ENCODE peak calls at places on chromosomes 1 and 21, in eight cellular contexts. T, E, S, G, O, Z, V and C are unnamed samples.
A peak's percentile ranks its signal among the peaks of the same experiment; 100 is the strongest.

GRCh38 chr1:56803561-56804156 is 15.5 kb downstream of the FYB2 start:
- DNase-seq in T (no peak), E (no peak), S (peak; percentile 37), G (peak; percentile 45), O (no peak), Z (peak; percentile 15), V (peak; percentile 10), C (no peak)

GRCh38 chr1:51517361-51518032 is 1.6 kb downstream of the EPS15 start:
- DNase-seq in T (no peak), E (no peak), S (peak; percentile 35), G (peak; percentile 41), O (peak; percentile 48), Z (no peak), V (peak; percentile 11), C (no peak)

GRCh38 chr1:167057297-167057688 is 32.9 kb downstream of the GPA33 start:
- DNase-seq in T (no peak), E (no peak), S (peak; percentile 29), G (peak; percentile 35), O (peak; percentile 64), Z (peak; percentile 27), V (peak; percentile 9), C (no peak)

GRCh38 chr1:241934181-241934815 is 23.3 kb upstream of the BECN2 start:
- DNase-seq in T (peak; percentile 14), E (no peak), S (peak; percentile 95), G (peak; percentile 18), O (no peak), Z (no peak), V (no peak), C (peak; percentile 31)

GRCh38 chr1:111603979-111604378 is 15.6 kb upstream of the RAP1A start:
- DNase-seq in T (no peak), E (peak; percentile 79), S (peak; percentile 31), G (no peak), O (no peak), Z (no peak), V (no peak), C (no peak)

GRCh38 chr1:147245586-147246021 is 3.1 kb downstream of the CHD1L start:
- DNase-seq in T (no peak), E (no peak), S (no peak), G (peak; percentile 25), O (no peak), Z (no peak), V (no peak), C (no peak)

GRCh38 chr21:44907225-44907965 is 13.3 kb downstream of the ITGB2 start:
- DNase-seq in T (no peak), E (no peak), S (no peak), G (no peak), O (no peak), Z (no peak), V (no peak), C (no peak)

GRCh38 chr1:16978589-16979474 is 1.6 kb downstream of the MFAP2 start:
- DNase-seq in T (peak; percentile 90), E (no peak), S (no peak), G (peak; percentile 84), O (no peak), Z (peak; percentile 52), V (peak; percentile 86), C (no peak)

GRCh38 chr1:178571807-178572206 is 58.9 kb downstream of the TEX35 start:
- DNase-seq in T (no peak), E (no peak), S (no peak), G (no peak), O (no peak), Z (no peak), V (no peak), C (no peak)

GRCh38 chr1:37599940-37600339 is 4.2 kb upstream of the GNL2 start:
- DNase-seq in T (no peak), E (no peak), S (no peak), G (no peak), O (no peak), Z (no peak), V (no peak), C (no peak)

GRCh38 chr1:167298328-167298727 is 77.6 kb downstream of the POU2F1 start:
- DNase-seq in T (no peak), E (no peak), S (no peak), G (peak; percentile 5), O (no peak), Z (no peak), V (no peak), C (no peak)

DNA sequence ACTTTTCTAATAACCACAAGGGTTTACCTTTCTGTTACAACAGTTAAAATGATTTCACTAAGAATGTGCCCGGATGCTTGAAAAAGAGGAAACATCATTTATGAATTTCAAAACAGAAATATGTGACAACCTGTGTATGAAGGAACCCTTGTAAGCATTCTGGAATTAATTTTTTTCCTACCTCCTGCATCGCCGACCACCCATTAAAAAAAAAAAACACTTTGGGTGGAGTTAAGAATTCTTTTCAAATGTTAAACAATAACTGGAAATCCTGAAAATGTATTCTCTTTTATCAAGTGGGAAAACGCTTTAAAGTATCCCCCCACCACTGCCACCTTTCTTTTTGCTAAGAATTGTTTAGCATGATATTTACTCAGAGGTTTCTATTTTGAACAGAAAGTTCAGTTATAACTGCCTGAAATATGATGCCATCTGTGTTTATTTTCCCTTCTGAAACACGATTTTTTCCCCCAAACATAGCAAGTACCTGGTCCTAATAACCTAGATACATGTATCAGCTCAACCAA is 9.0 kb downstream of the CYYR1 start:
- DNase-seq in T (no peak), E (no peak), S (no peak), G (no peak), O (no peak), Z (no peak), V (no peak), C (no peak)
- H3K4me3 ChIP-seq in T (no peak overlapping the region), E (no peak overlapping the region), S (no peak overlapping the region), G (no peak overlapping the region), O (no peak overlapping the region), Z (no peak overlapping the region), V (no peak overlapping the region), C (no peak overlapping the region)

GRCh38 chr1:78718566-78718965 is 68.9 kb downstream of the IFI44 start:
- DNase-seq in T (no peak), E (no peak), S (no peak), G (peak; percentile 42), O (peak; percentile 47), Z (no peak), V (peak; percentile 51), C (no peak)

GRCh38 chr1:78716186-78716585 is 66.6 kb downstream of the IFI44 start:
- DNase-seq in T (peak; percentile 53), E (no peak), S (no peak), G (peak; percentile 84), O (peak; percentile 55), Z (no peak), V (peak; percentile 49), C (no peak)

GRCh38 chr1:78712467-78712866 is 62.8 kb downstream of the IFI44 start:
- DNase-seq in T (no peak), E (no peak), S (no peak), G (no peak), O (no peak), Z (no peak), V (no peak), C (no peak)

GRCh38 chr1:78713249-78713648 is 63.6 kb downstream of the IFI44 start:
- DNase-seq in T (no peak), E (no peak), S (no peak), G (no peak), O (no peak), Z (no peak), V (no peak), C (no peak)

DNA sequence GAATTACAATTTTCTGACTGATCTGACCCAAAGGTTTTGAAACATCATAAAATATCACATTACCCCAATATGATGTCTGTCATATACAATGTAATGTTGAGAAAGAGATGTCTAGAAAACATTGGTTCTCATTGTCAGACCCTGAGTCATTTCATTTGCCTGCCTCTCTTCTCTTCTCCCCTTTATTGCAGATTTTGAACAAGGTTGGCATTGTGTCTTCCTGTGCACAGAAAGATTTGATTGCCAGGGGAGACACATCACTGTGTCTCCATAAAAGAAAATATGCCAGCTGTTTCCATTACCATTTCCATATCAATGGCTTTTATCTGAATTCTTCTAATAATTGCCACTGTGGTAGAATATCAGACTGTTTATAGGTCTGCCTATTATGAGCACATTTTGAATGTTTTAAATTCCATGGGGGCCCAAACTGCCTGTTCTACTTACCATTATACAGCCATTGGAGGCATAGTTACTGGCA is 65.6 kb downstream of the IFI44 start:
- DNase-seq in T (no peak), E (no peak), S (no peak), G (peak; percentile 89), O (no peak), Z (no peak), V (peak; percentile 39), C (peak; percentile 5)
- H3K4me3 ChIP-seq in T (no peak overlapping the region), E (no peak overlapping the region), S (no peak overlapping the region), G (no peak overlapping the region), O (no peak overlapping the region), Z (no peak overlapping the region), V (no peak overlapping the region), C (no peak overlapping the region)

GRCh38 chr1:91790296-91790851 is 95.6 kb downstream of the TGFBR3 start:
- DNase-seq in T (no peak), E (no peak), S (no peak), G (no peak), O (no peak), Z (no peak), V (peak; percentile 29), C (no peak)

GRCh38 chr1:91791103-91791502 is 94.8 kb downstream of the TGFBR3 start:
- DNase-seq in T (no peak), E (no peak), S (no peak), G (no peak), O (no peak), Z (no peak), V (no peak), C (no peak)

GRCh38 chr1:91792393-91793032 is 93.4 kb downstream of the TGFBR3 start:
- DNase-seq in T (no peak), E (no peak), S (peak; percentile 55), G (no peak), O (no peak), Z (no peak), V (no peak), C (no peak)

GRCh38 chr1:91793189-91793588 is 92.8 kb downstream of the TGFBR3 start:
- DNase-seq in T (no peak), E (no peak), S (no peak), G (no peak), O (no peak), Z (no peak), V (no peak), C (no peak)

GRCh38 chr1:91791691-91792392 is 94.1 kb downstream of the TGFBR3 start:
- DNase-seq in T (no peak), E (no peak), S (no peak), G (no peak), O (no peak), Z (no peak), V (no peak), C (no peak)
- H3K4me3 ChIP-seq in T (no peak overlapping the region), E (no peak overlapping the region), S (no peak overlapping the region), G (no peak overlapping the region), O (no peak overlapping the region), Z (no peak overlapping the region), V (no peak overlapping the region), C (no peak overlapping the region)

DNA sequence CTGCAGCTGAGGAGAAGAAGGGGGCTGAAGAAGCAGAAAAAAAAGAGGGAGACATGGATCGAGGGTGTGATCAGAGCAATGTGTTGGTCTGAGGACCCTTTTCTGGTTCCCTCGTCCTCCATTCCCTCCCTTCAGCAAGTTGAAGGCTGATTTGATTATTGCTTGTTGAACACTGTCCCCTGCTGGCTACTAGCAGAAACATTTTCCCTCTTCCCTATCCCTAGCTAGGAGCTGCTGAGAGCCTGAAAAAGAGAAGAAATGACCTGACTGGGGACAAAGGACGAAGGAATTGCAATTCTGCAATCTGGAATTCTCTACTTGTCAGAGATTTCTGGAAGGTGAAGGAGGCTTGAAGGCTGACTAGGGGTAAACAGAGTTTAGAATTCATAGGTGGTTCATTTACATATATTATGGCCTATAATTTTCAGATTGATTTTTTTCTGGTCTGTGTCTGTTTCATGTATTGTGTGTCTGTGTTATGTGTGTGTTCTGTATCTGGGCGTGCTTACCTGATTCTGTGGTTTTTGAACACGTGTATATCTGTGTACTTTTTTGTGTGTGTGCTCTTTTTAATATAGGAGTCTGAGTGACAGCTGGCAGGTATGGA is 9.8 kb downstream of the NHLH1 start:
- DNase-seq in T (peak; percentile 25), E (no peak), S (peak; percentile 42), G (peak; percentile 81), O (peak; percentile 60), Z (no peak), V (peak; percentile 72), C (no peak)
- H3K4me3 ChIP-seq in T (no peak overlapping the region), E (no peak overlapping the region), S (no peak overlapping the region), G (no peak overlapping the region), O (no peak overlapping the region), Z (no peak overlapping the region), V (no peak overlapping the region), C (no peak overlapping the region)